ENCODE peak calls at places on chromosomes 12 and 14, in six cellular contexts. W, V, X, E, L and I are unnamed samples.

GRCh38 chr12:92553389-92553788 is 149.4 kb upstream of the PLEKHG7 start:
- DNase-seq in X (no peak), W (no peak), E (no peak), L (no peak), V (no peak), I (no peak)

GRCh38 chr12:8687846-8688601 is 9.8 kb upstream of the RIMKLB start:
- DNase-seq in V (no peak), W (no peak), L (no peak), X (no peak), E (peak), I (no peak)

GRCh38 chr12:104749555-104749954 is 208.5 kb downstream of the SLC41A2 start:
- DNase-seq in X (no peak), W (no peak), L (no peak), V (no peak), E (no peak), I (no peak)

GRCh38 chr14:104210548-104211195 is 72.3 kb downstream of the KIF26A start:
- DNase-seq in L (no peak), E (no peak), V (no peak), W (no peak), X (no peak), I (no peak)

GRCh38 chr14:81348086-81348485 is 52.0 kb downstream of the STON2 start:
- DNase-seq in X (no peak), E (no peak), W (no peak), V (no peak), L (no peak), I (no peak)

GRCh38 chr12:53811606-53812005 is 59.8 kb upstream of the CISTR start:
- DNase-seq in L (no peak), W (no peak), E (no peak), V (no peak), X (no peak), I (no peak)

GRCh38 chr14:38158468-38158867 is 49.2 kb upstream of the SSTR1 start:
- DNase-seq in X (no peak), V (no peak), W (no peak), E (no peak), L (no peak), I (no peak)

GRCh38 chr12:59250766-59251165 is 330.5 kb upstream of the LRIG3 start:
- DNase-seq in E (no peak), W (no peak), L (no peak), X (no peak), V (no peak), I (no peak)

GRCh38 chr12:66352197-66352596 is 49.9 kb downstream of the HELB start:
- DNase-seq in W (peak), V (no peak), X (peak), L (peak), E (no peak), I (no peak)

GRCh38 chr14:71117839-71118743 is 210.8 kb downstream of the PCNX1 start:
- DNase-seq in E (no peak), L (no peak), W (peak), X (peak), V (no peak), I (no peak)

GRCh38 chr14:51401272-51401671 is 161.2 kb downstream of the TMX1 start:
- DNase-seq in W (no peak), V (no peak), X (no peak), L (no peak), E (no peak), I (no peak)

GRCh38 chr12:127143020-127143419 is 1124.0 kb upstream of the TMEM132C start:
- DNase-seq in V (no peak), W (no peak), X (no peak), E (no peak), L (peak), I (no peak)

GRCh38 chr14:55416866-55417265 is 5.2 kb upstream of the ATG14 start:
- DNase-seq in X (no peak), W (peak), L (peak), E (no peak), V (no peak), I (no peak)

GRCh38 chr12:8038659-8039114 is 6.2 kb downstream of the FOXJ2 start:
- DNase-seq in L (peak), W (peak), V (no peak), X (no peak), E (no peak), I (no peak)

GRCh38 chr12:27780612-27781408 is 774 bp upstream of the MANSC4 start:
- DNase-seq in W (peak), E (peak), X (peak), V (no peak), L (peak), I (peak)

GRCh38 chr12:97616936-97617335 is 154.3 kb downstream of the RMST start:
- DNase-seq in W (no peak), E (no peak), L (no peak), V (no peak), X (no peak), I (no peak)

GRCh38 chr14:62443796-62444195 is 601.5 kb downstream of the KCNH5 start:
- DNase-seq in X (no peak), V (no peak), W (no peak), L (no peak), E (no peak), I (no peak)

GRCh38 chr12:55738113-55739024 is 4.6 kb upstream of the GDF11 start:
- DNase-seq in X (peak), W (peak), L (peak), E (peak), V (peak), I (no peak)

GRCh38 chr12:2307550-2307949 is 254.8 kb downstream of the CACNA1C start:
- DNase-seq in W (no peak), V (no peak), X (no peak), L (no peak), E (no peak), I (no peak)

GRCh38 chr12:122949405-122949804 is 16.9 kb downstream of the ABCB9 start:
- DNase-seq in V (no peak), W (no peak), X (no peak), L (no peak), E (no peak), I (no peak)

GRCh38 chr12:54352022-54352531 is 12.2 kb downstream of the GPR84 start:
- DNase-seq in W (peak), E (no peak), X (no peak), V (no peak), L (peak), I (no peak)

GRCh38 chr12:57898308-57898970 is 42.9 kb upstream of the ATP23 start:
- DNase-seq in L (no peak), W (no peak), X (no peak), V (peak), E (no peak), I (no peak)

GRCh38 chr14:56666716-56667115 is 87.1 kb downstream of the TMEM260 start:
- DNase-seq in W (no peak), E (no peak), L (no peak), X (no peak), V (no peak), I (no peak)

GRCh38 chr14:64612021-64612380 is 62.2 kb downstream of the PPP1R36 start:
- DNase-seq in W (no peak), E (no peak), V (no peak), X (no peak), L (no peak), I (no peak)

GRCh38 chr12:2339022-2339431 is 286.2 kb downstream of the CACNA1C start:
- DNase-seq in L (no peak), X (no peak), V (no peak), E (no peak), W (no peak), I (no peak)

GRCh38 chr12:49322708-49323523 is at the start of gene TROAP:
- DNase-seq in W (peak), V (peak), X (peak), L (peak), E (peak), I (peak)
- TF ChIP-seq POLR2A in W (peak), V (peak), X (peak), L (no peak), E (peak), I (peak)

GRCh38 chr14:88901991-88902390 is 77.5 kb downstream of the TTC8 start:
- DNase-seq in X (no peak), W (no peak), V (no peak), L (no peak), E (no peak), I (no peak)
- TF ChIP-seq TAF1 in X (no peak), W (no peak), V (no peak), L (no peak), E (no peak), I (no peak)

GRCh38 chr14:73784988-73785313 is 66.7 kb upstream of the PTGR2 start:
- DNase-seq in E (no peak), L (no peak), X (no peak), W (no peak), V (no peak), I (no peak)
- TF ChIP-seq POLR2A in E (no peak), L (no peak), X (no peak), W (no peak), V (no peak), I (no peak)

GRCh38 chr14:100873083-100873482 is 30.4 kb downstream of the RTL1 start:
- DNase-seq in E (no peak), V (no peak), X (no peak), W (no peak), L (no peak), I (no peak)
- TF ChIP-seq TAF1 in E (no peak), V (no peak), X (no peak), W (no peak), L (no peak), I (no peak)

GRCh38 chr12:32756476-32757158 is 920 bp upstream of the YARS2 start:
- DNase-seq in W (no peak), E (no peak), X (no peak), L (no peak), V (no peak), I (no peak)

GRCh38 chr12:32753605-32754004 is 2.1 kb downstream of the YARS2 start:
- DNase-seq in V (no peak), L (no peak), W (no peak), E (no peak), X (no peak), I (no peak)

GRCh38 chr12:32754101-32754500 is 1.6 kb downstream of the YARS2 start:
- DNase-seq in L (no peak), E (no peak), X (no peak), V (no peak), W (no peak), I (no peak)

GRCh38 chr12:32755654-32756475 is at the start of gene YARS2:
- DNase-seq in V (peak), W (peak), X (peak), E (peak), L (peak), I (peak)

GRCh38 chr12:32755051-32755653 is 545 bp downstream of the YARS2 start:
- DNase-seq in X (peak), E (peak), V (peak), L (peak), W (peak), I (peak)
- TF ChIP-seq POLR2A in X (peak), E (no peak), V (peak), L (no peak), W (no peak), I (no peak)

GRCh38 chr12:30695327-30696102 is at the start of gene IPO8:
- DNase-seq in W (peak), V (peak), X (peak), L (peak), E (peak), I (peak)

GRCh38 chr12:30691122-30691879 is 4.4 kb downstream of the IPO8 start:
- DNase-seq in E (no peak), X (peak), V (no peak), L (no peak), W (peak), I (no peak)

GRCh38 chr12:30694412-30694955 is 1.2 kb downstream of the IPO8 start:
- DNase-seq in V (no peak), X (no peak), W (peak), E (no peak), L (no peak), I (no peak)

GRCh38 chr12:30694971-30695326 is 720 bp downstream of the IPO8 start:
- DNase-seq in X (peak), E (peak), V (no peak), W (peak), L (peak), I (no peak)

GRCh38 chr12:30692470-30692869 is 3.2 kb downstream of the IPO8 start:
- DNase-seq in W (no peak), V (no peak), X (no peak), L (no peak), E (no peak), I (no peak)
- TF ChIP-seq TAF1 in W (no peak), V (no peak), X (no peak), L (no peak), E (no peak), I (no peak)